ENCODE peak calls at places on chromosomes 13 and 19, in five cellular contexts. S is A549, G is GM23338, U is HepG2, T is GM12878. R is an unnamed sample.

GRCh38 chr19:47713046-47714021 is at the start of gene EHD2:
- DNase-seq in S (peak), G (peak), U (no peak), T (no peak), R (peak)

GRCh38 chr13:94335786-94336357 is 143.6 kb downstream of the DCT start:
- DNase-seq in S (no peak), G (no peak), U (no peak), T (no peak), R (no peak)

GRCh38 chr13:31638577-31638976 is 100.7 kb upstream of the RXFP2 start:
- DNase-seq in S (no peak), G (no peak), U (no peak), T (no peak), R (no peak)

GRCh38 chr19:4055209-4055552 is 11.5 kb downstream of the ZBTB7A start:
- DNase-seq in S (no peak), G (no peak), U (no peak), T (no peak), R (no peak)

GRCh38 chr13:27536361-27537101 is 83.8 kb downstream of the LNX2 start:
- DNase-seq in S (no peak), G (no peak), U (no peak), T (no peak), R (no peak)

GRCh38 chr13:113245858-113246791 is 36.7 kb downstream of the CUL4A start:
- DNase-seq in S (no peak), G (peak), U (peak), T (no peak), R (peak)

GRCh38 chr19:35167251-35168119 is 12.9 kb downstream of the FXYD5 start:
- DNase-seq in S (no peak), G (no peak), U (no peak), T (no peak), R (no peak)

GRCh38 chr13:34617684-34618083 is 324.4 kb upstream of the NBEA start:
- DNase-seq in S (no peak), G (no peak), U (no peak), T (no peak), R (no peak)

GRCh38 chr13:75217949-75218348 is 264.0 kb downstream of the TBC1D4 start:
- DNase-seq in S (no peak), G (no peak), U (no peak), T (no peak), R (no peak)

GRCh38 chr19:32800757-32801156 is 68.8 kb downstream of the SLC7A9 start:
- DNase-seq in S (no peak), G (peak), U (no peak), T (no peak), R (no peak)

GRCh38 chr19:16435238-16435911 is 36.4 kb downstream of the EPS15L1 start:
- DNase-seq in S (no peak), G (no peak), U (no peak), T (no peak), R (peak)

GRCh38 chr19:13705928-13706447 is 58.3 kb upstream of the MRI1 start:
- DNase-seq in S (no peak), G (no peak), U (no peak), T (no peak), R (peak)

GRCh38 chr13:30394798-30395191 is 27.5 kb upstream of the UBE2L5 start:
- DNase-seq in S (no peak), G (no peak), U (no peak), T (peak), R (no peak)
- TF ChIP-seq JUNB in S (no peak), G (no peak), U (no peak), T (no peak), R (no peak)

GRCh38 chr13:25397763-25398162 is 26.0 kb downstream of the ATP8A2 start:
- DNase-seq in S (no peak), G (no peak), U (no peak), T (no peak), R (no peak)

GRCh38 chr13:25406377-25406776 is 34.6 kb downstream of the ATP8A2 start:
- DNase-seq in S (no peak), G (peak), U (peak), T (no peak), R (peak)

GRCh38 chr13:25401958-25402357 is 30.2 kb downstream of the ATP8A2 start:
- DNase-seq in S (no peak), G (no peak), U (no peak), T (no peak), R (no peak)
- TF ChIP-seq JUNB in S (no peak), G (no peak), U (no peak), T (no peak), R (no peak)

GRCh38 chr19:7869910-7870511 is 4.2 kb downstream of the PRR36 start:
- DNase-seq in S (no peak), G (peak), U (peak), T (no peak), R (peak)
- TF ChIP-seq JUNB in S (no peak), G (no peak), U (no peak), T (no peak), R (no peak)

GRCh38 chr13:43266953-43267615 is 243.7 kb downstream of the DNAJC15 start:
- DNase-seq in S (no peak), G (peak), U (no peak), T (no peak), R (no peak)
- TF ChIP-seq JUNB in S (no peak), G (no peak), U (no peak), T (no peak), R (no peak)

GRCh38 chr13:33307820-33308219 is 22.3 kb upstream of the STARD13 start:
- DNase-seq in S (no peak), G (no peak), U (no peak), T (no peak), R (no peak)
- TF ChIP-seq JUNB in S (no peak), G (no peak), U (no peak), T (no peak), R (no peak)

DNA sequence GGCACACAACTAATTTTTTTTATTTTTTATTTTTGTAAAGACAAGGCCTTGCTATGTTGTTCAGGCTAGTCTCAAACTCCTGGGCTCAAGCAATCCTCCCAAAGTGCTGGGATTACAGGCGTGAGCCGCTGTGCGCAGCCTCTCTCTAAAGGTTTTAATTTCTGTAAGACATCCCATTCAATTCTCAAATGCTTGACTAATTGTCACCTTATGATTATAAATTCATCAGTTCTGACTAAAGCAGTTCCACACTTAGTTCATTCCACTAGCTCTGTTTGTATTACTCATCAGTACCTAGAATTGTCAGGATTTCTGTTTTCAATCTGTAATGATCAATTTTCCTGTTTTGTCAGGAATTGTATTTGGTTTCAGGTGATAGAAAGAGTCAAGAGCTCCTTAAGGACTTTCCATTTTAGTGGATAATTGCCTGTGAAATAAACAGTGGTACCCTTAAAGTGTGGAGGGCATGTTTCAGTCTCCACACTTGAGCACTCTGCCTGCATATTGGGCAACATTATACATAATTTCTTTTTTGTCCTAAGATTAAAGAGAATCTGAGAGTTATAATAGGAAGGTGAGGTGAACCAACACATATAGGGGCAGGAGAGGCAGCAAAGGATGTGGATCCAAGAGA is 27.6 kb downstream of the GPALPP1 start:
- DNase-seq in S (no peak), G (no peak), U (no peak), T (no peak), R (no peak)
- TF ChIP-seq JUNB in S (no peak), G (no peak), U (no peak), T (no peak), R (no peak)